ENCODE peak calls at places on chromosomes 11 and 22, in eight cellular contexts. One of them, this sample, is unnamed.
A peak's percentile ranks its signal among the peaks of the same experiment; 100 is the strongest.

GRCh38 chr11:109960831-109961230 is 132.4 kb upstream of the ZC3H12C start:
- DNase-seq in right lobe of liver: peak; percentile 23
- DNase-seq in mammary epithelial cell: peak; percentile 53
- DNase-seq in neural progenitor cell: peak; percentile 61
- DNase-seq in A673: no peak
- DNase-seq in endothelial cell of umbilical vein: no peak
- DNase-seq in adrenal gland: peak; percentile 94
- DNase-seq in IMR-90: peak; percentile 79
- DNase-seq in this sample: peak; percentile 87

GRCh38 chr11:131767421-131767820 is 397.0 kb downstream of the NTM start:
- DNase-seq in right lobe of liver: no peak
- DNase-seq in mammary epithelial cell: no peak
- DNase-seq in neural progenitor cell: no peak
- DNase-seq in A673: no peak
- DNase-seq in endothelial cell of umbilical vein: peak; percentile 58
- DNase-seq in adrenal gland: no peak
- DNase-seq in IMR-90: peak; percentile 74
- DNase-seq in this sample: peak; percentile 73

GRCh38 chr11:8092587-8093424 is 11.8 kb downstream of the TUB start:
- DNase-seq in right lobe of liver: peak; percentile 43
- DNase-seq in mammary epithelial cell: peak; percentile 48
- DNase-seq in neural progenitor cell: peak; percentile 77
- DNase-seq in A673: peak; percentile 78
- DNase-seq in endothelial cell of umbilical vein: peak; percentile 61
- DNase-seq in adrenal gland: peak; percentile 76
- DNase-seq in IMR-90: peak; percentile 66
- DNase-seq in this sample: peak; percentile 72

GRCh38 chr11:134686418-134686817 is 274.4 kb upstream of the B3GAT1 start:
- DNase-seq in right lobe of liver: no peak
- DNase-seq in mammary epithelial cell: no peak
- DNase-seq in neural progenitor cell: peak; percentile 63
- DNase-seq in A673: no peak
- DNase-seq in endothelial cell of umbilical vein: no peak
- DNase-seq in adrenal gland: no peak
- DNase-seq in IMR-90: no peak
- DNase-seq in this sample: no peak

GRCh38 chr11:117426941-117427340 is 99.3 kb downstream of the CEP164 start:
- DNase-seq in right lobe of liver: no peak
- DNase-seq in mammary epithelial cell: no peak
- DNase-seq in neural progenitor cell: no peak
- DNase-seq in A673: no peak
- DNase-seq in endothelial cell of umbilical vein: no peak
- DNase-seq in adrenal gland: no peak
- DNase-seq in IMR-90: no peak
- DNase-seq in this sample: no peak

GRCh38 chr11:10109836-10110235 is 184.2 kb downstream of the SBF2 start:
- DNase-seq in right lobe of liver: no peak
- DNase-seq in mammary epithelial cell: no peak
- DNase-seq in neural progenitor cell: no peak
- DNase-seq in A673: no peak
- DNase-seq in endothelial cell of umbilical vein: no peak
- DNase-seq in adrenal gland: no peak
- DNase-seq in IMR-90: peak; percentile 83
- DNase-seq in this sample: no peak

GRCh38 chr11:59802639-59803176 is 7.9 kb downstream of the MRPL16 start:
- DNase-seq in right lobe of liver: no peak
- DNase-seq in mammary epithelial cell: peak; percentile 44
- DNase-seq in neural progenitor cell: peak; percentile 45
- DNase-seq in A673: peak; percentile 70
- DNase-seq in endothelial cell of umbilical vein: peak; percentile 79
- DNase-seq in adrenal gland: no peak
- DNase-seq in IMR-90: peak; percentile 58
- DNase-seq in this sample: peak; percentile 58

GRCh38 chr22:45783690-45784089 is 112.1 kb downstream of the ATXN10 start:
- DNase-seq in right lobe of liver: peak; percentile 51
- DNase-seq in mammary epithelial cell: no peak
- DNase-seq in neural progenitor cell: no peak
- DNase-seq in A673: no peak
- DNase-seq in endothelial cell of umbilical vein: no peak
- DNase-seq in adrenal gland: peak; percentile 65
- DNase-seq in IMR-90: no peak
- DNase-seq in this sample: no peak

GRCh38 chr11:126188332-126189108 is 22.9 kb downstream of the RPUSD4 start:
- DNase-seq in right lobe of liver: no peak
- DNase-seq in mammary epithelial cell: no peak
- DNase-seq in neural progenitor cell: no peak
- DNase-seq in A673: no peak
- DNase-seq in endothelial cell of umbilical vein: no peak
- DNase-seq in adrenal gland: no peak
- DNase-seq in IMR-90: no peak
- DNase-seq in this sample: no peak

GRCh38 chr11:122872046-122872445 is 10.5 kb upstream of the JHY start:
- DNase-seq in right lobe of liver: no peak
- DNase-seq in mammary epithelial cell: no peak
- DNase-seq in neural progenitor cell: no peak
- DNase-seq in A673: no peak
- DNase-seq in endothelial cell of umbilical vein: no peak
- DNase-seq in adrenal gland: no peak
- DNase-seq in IMR-90: no peak
- DNase-seq in this sample: no peak

GRCh38 chr22:42084874-42085273 is 5.4 kb downstream of the SMDT1 start:
- DNase-seq in right lobe of liver: no peak
- DNase-seq in mammary epithelial cell: no peak
- DNase-seq in neural progenitor cell: no peak
- DNase-seq in A673: no peak
- DNase-seq in endothelial cell of umbilical vein: no peak
- DNase-seq in adrenal gland: no peak
- DNase-seq in IMR-90: no peak
- DNase-seq in this sample: no peak

GRCh38 chr22:46425011-46425410 is 89.5 kb downstream of the TRMU start:
- DNase-seq in right lobe of liver: no peak
- DNase-seq in mammary epithelial cell: peak; percentile 83
- DNase-seq in neural progenitor cell: no peak
- DNase-seq in A673: no peak
- DNase-seq in endothelial cell of umbilical vein: no peak
- DNase-seq in adrenal gland: no peak
- DNase-seq in IMR-90: peak; percentile 72
- DNase-seq in this sample: peak; percentile 45

GRCh38 chr22:25402501-25403283 is 161.8 kb upstream of the GRK3 start:
- DNase-seq in right lobe of liver: peak; percentile 74
- DNase-seq in mammary epithelial cell: peak; percentile 34
- DNase-seq in neural progenitor cell: no peak
- DNase-seq in A673: peak; percentile 49
- DNase-seq in endothelial cell of umbilical vein: no peak
- DNase-seq in adrenal gland: peak; percentile 47
- DNase-seq in IMR-90: peak; percentile 59
- DNase-seq in this sample: no peak

GRCh38 chr11:614091-614582 is 1.6 kb downstream of the IRF7 start:
- DNase-seq in right lobe of liver: no peak
- DNase-seq in mammary epithelial cell: no peak
- DNase-seq in neural progenitor cell: no peak
- DNase-seq in A673: no peak
- DNase-seq in endothelial cell of umbilical vein: no peak
- DNase-seq in adrenal gland: no peak
- DNase-seq in IMR-90: no peak
- DNase-seq in this sample: no peak

GRCh38 chr22:48744283-48744641 is 1083.4 kb downstream of the BRD1 start:
- DNase-seq in right lobe of liver: no peak
- DNase-seq in mammary epithelial cell: no peak
- DNase-seq in neural progenitor cell: no peak
- DNase-seq in A673: no peak
- DNase-seq in endothelial cell of umbilical vein: no peak
- DNase-seq in adrenal gland: no peak
- DNase-seq in IMR-90: no peak
- DNase-seq in this sample: no peak

GRCh38 chr11:123202155-123202714 is 7.2 kb upstream of the CLMP start:
- DNase-seq in right lobe of liver: no peak
- DNase-seq in mammary epithelial cell: no peak
- DNase-seq in neural progenitor cell: peak; percentile 52
- DNase-seq in A673: no peak
- DNase-seq in endothelial cell of umbilical vein: no peak
- DNase-seq in adrenal gland: peak; percentile 73
- DNase-seq in IMR-90: peak; percentile 64
- DNase-seq in this sample: peak; percentile 40

GRCh38 chr11:45659818-45660160 is 5.6 kb downstream of the CHST1 start:
- DNase-seq in right lobe of liver: no peak
- DNase-seq in mammary epithelial cell: no peak
- DNase-seq in neural progenitor cell: no peak
- DNase-seq in A673: no peak
- DNase-seq in endothelial cell of umbilical vein: no peak
- DNase-seq in adrenal gland: no peak
- DNase-seq in IMR-90: no peak
- DNase-seq in this sample: no peak

GRCh38 chr11:86577663-86578636 is 94.5 kb downstream of the ME3 start:
- DNase-seq in right lobe of liver: peak; percentile 64
- DNase-seq in mammary epithelial cell: peak; percentile 70
- DNase-seq in neural progenitor cell: no peak
- DNase-seq in A673: peak; percentile 65
- DNase-seq in endothelial cell of umbilical vein: peak; percentile 98
- DNase-seq in adrenal gland: peak; percentile 89
- DNase-seq in IMR-90: peak; percentile 91
- DNase-seq in this sample: peak; percentile 89

GRCh38 chr11:77107950-77108349 is 5.3 kb downstream of the OMP start:
- DNase-seq in right lobe of liver: peak; percentile 82
- DNase-seq in mammary epithelial cell: peak; percentile 77
- DNase-seq in neural progenitor cell: no peak
- DNase-seq in A673: no peak
- DNase-seq in endothelial cell of umbilical vein: peak; percentile 60
- DNase-seq in adrenal gland: peak; percentile 94
- DNase-seq in IMR-90: peak; percentile 95
- DNase-seq in this sample: peak; percentile 91

DNA sequence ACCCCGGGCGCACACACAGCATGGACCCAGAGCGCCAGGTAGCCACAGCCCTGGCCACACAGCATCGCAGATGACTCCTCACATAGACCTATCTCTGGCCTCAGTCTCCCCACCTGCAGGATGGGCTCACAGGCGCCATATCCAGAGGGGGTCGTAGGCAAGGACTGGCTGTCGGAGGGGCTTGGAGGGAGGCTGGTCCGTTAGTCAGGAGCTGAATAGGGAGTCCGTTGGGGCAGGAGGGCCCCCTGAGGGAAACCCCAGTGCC is 2.1 kb downstream of the PLXNB2 start:
- DNase-seq in right lobe of liver: no peak
- DNase-seq in mammary epithelial cell: no peak
- DNase-seq in neural progenitor cell: no peak
- DNase-seq in A673: no peak
- DNase-seq in endothelial cell of umbilical vein: no peak
- DNase-seq in adrenal gland: no peak
- DNase-seq in IMR-90: no peak
- DNase-seq in this sample: no peak
- H3K4me3 ChIP-seq in right lobe of liver: peak overlapping the region; percentile 71
- H3K4me3 ChIP-seq in mammary epithelial cell: no peak overlapping the region
- H3K4me3 ChIP-seq in neural progenitor cell: peak overlapping the region; percentile 100
- H3K4me3 ChIP-seq in A673: peak overlapping the region; percentile 100
- H3K4me3 ChIP-seq in endothelial cell of umbilical vein: no peak overlapping the region
- H3K4me3 ChIP-seq in adrenal gland: peak overlapping the region; percentile 20
- H3K4me3 ChIP-seq in IMR-90: peak overlapping the region; percentile 5
- H3K4me3 ChIP-seq in this sample: peak overlapping the region; percentile 79

GRCh38 chr22:29702931-29703594 is 16.7 kb upstream of the CABP7 start:
- DNase-seq in right lobe of liver: no peak
- DNase-seq in mammary epithelial cell: no peak
- DNase-seq in neural progenitor cell: peak; percentile 45
- DNase-seq in A673: no peak
- DNase-seq in endothelial cell of umbilical vein: no peak
- DNase-seq in adrenal gland: no peak
- DNase-seq in IMR-90: no peak
- DNase-seq in this sample: no peak
- H3K27ac ChIP-seq in right lobe of liver: no peak overlapping the region
- H3K27ac ChIP-seq in mammary epithelial cell: no peak overlapping the region
- H3K27ac ChIP-seq in neural progenitor cell: no peak overlapping the region
- H3K27ac ChIP-seq in A673: no peak overlapping the region
- H3K27ac ChIP-seq in endothelial cell of umbilical vein: no peak overlapping the region
- H3K27ac ChIP-seq in adrenal gland: no peak overlapping the region
- H3K27ac ChIP-seq in IMR-90: no peak overlapping the region
- H3K27ac ChIP-seq in this sample: no peak overlapping the region

GRCh38 chr11:44623321-44623715 is 57.9 kb downstream of the CD82 start:
- DNase-seq in right lobe of liver: no peak
- DNase-seq in mammary epithelial cell: no peak
- DNase-seq in neural progenitor cell: no peak
- DNase-seq in A673: no peak
- DNase-seq in endothelial cell of umbilical vein: peak; percentile 77
- DNase-seq in adrenal gland: peak; percentile 14
- DNase-seq in IMR-90: no peak
- DNase-seq in this sample: no peak

GRCh38 chr11:44624761-44625221 is 59.3 kb downstream of the CD82 start:
- DNase-seq in right lobe of liver: no peak
- DNase-seq in mammary epithelial cell: no peak
- DNase-seq in neural progenitor cell: no peak
- DNase-seq in A673: no peak
- DNase-seq in endothelial cell of umbilical vein: no peak
- DNase-seq in adrenal gland: no peak
- DNase-seq in IMR-90: no peak
- DNase-seq in this sample: no peak

GRCh38 chr11:44622190-44622650 is 56.8 kb downstream of the CD82 start:
- DNase-seq in right lobe of liver: no peak
- DNase-seq in mammary epithelial cell: no peak
- DNase-seq in neural progenitor cell: no peak
- DNase-seq in A673: no peak
- DNase-seq in endothelial cell of umbilical vein: no peak
- DNase-seq in adrenal gland: peak; percentile 9
- DNase-seq in IMR-90: no peak
- DNase-seq in this sample: no peak

GRCh38 chr11:44622721-44623258 is 57.3 kb downstream of the CD82 start:
- DNase-seq in right lobe of liver: no peak
- DNase-seq in mammary epithelial cell: no peak
- DNase-seq in neural progenitor cell: no peak
- DNase-seq in A673: no peak
- DNase-seq in endothelial cell of umbilical vein: no peak
- DNase-seq in adrenal gland: peak; percentile 10
- DNase-seq in IMR-90: no peak
- DNase-seq in this sample: no peak

GRCh38 chr11:44623716-44624491 is 58.4 kb downstream of the CD82 start:
- DNase-seq in right lobe of liver: no peak
- DNase-seq in mammary epithelial cell: no peak
- DNase-seq in neural progenitor cell: no peak
- DNase-seq in A673: no peak
- DNase-seq in endothelial cell of umbilical vein: peak; percentile 52
- DNase-seq in adrenal gland: peak; percentile 14
- DNase-seq in IMR-90: peak; percentile 43
- DNase-seq in this sample: no peak
- TF ChIP-seq CTCF in right lobe of liver: no peak
- TF ChIP-seq CTCF in mammary epithelial cell: no peak
- TF ChIP-seq CTCF in neural progenitor cell: no peak
- TF ChIP-seq CTCF in A673: no peak
- TF ChIP-seq CTCF in endothelial cell of umbilical vein: no peak
- TF ChIP-seq CTCF in adrenal gland: no peak
- TF ChIP-seq CTCF in IMR-90: no peak
- TF ChIP-seq CTCF in this sample: no peak

DNA sequence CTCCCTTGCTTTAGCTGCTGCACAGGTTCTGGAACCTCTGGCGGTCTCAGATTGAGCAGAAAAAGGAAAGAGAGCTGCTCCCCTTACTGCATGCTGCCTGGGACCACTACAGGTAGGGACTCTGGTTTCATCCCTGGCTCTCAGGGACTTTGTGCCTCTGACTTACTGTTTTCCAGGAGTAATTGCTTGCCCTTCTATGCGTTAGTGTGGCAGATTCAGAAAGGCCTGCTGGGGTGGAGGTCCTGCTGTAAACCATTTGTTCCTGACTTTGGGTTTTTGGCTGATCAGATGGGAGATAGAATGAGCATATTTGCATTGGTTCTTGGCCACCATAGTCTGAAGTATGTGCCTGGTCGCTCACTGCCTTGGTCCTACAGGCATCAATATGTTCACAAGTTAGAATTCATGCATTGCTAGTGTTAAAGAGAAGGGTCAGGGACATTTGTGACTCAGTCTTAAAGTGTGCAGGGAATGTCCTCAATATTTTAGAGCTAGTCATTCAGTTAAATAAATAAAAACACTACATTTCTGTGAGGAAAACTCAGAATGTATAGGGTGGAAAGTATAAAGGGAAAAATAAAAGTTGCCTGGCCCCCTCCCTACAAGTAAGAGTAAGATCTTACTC is 78.0 kb downstream of the PISD start:
- DNase-seq in right lobe of liver: no peak
- DNase-seq in mammary epithelial cell: no peak
- DNase-seq in neural progenitor cell: no peak
- DNase-seq in A673: no peak
- DNase-seq in endothelial cell of umbilical vein: peak; percentile 45
- DNase-seq in adrenal gland: no peak
- DNase-seq in IMR-90: peak; percentile 62
- DNase-seq in this sample: peak; percentile 53
- H3K4me3 ChIP-seq in right lobe of liver: no peak overlapping the region
- H3K4me3 ChIP-seq in mammary epithelial cell: no peak overlapping the region
- H3K4me3 ChIP-seq in neural progenitor cell: no peak overlapping the region
- H3K4me3 ChIP-seq in A673: no peak overlapping the region
- H3K4me3 ChIP-seq in endothelial cell of umbilical vein: peak overlapping the region; percentile 27
- H3K4me3 ChIP-seq in adrenal gland: no peak overlapping the region
- H3K4me3 ChIP-seq in IMR-90: no peak overlapping the region
- H3K4me3 ChIP-seq in this sample: no peak overlapping the region